ENCODE peak calls at places on chromosomes 6 and 20, in six cellular contexts. One of them, this sample, is unnamed.

GRCh38 chr6:141359953-141360352 is 772.8 kb upstream of the GJE1 start:
- DNase-seq in adipocyte: no peak
- DNase-seq in mammary epithelial cell: no peak
- DNase-seq in tibial artery: no peak
- DNase-seq in CD8-positive, alpha-beta T cell: no peak
- DNase-seq in NT2/D1: no peak
- DNase-seq in this sample: no peak

GRCh38 chr6:52534966-52535390 is 41.9 kb downstream of the TRAM2 start:
- DNase-seq in tibial artery: no peak
- DNase-seq in adipocyte: no peak
- DNase-seq in NT2/D1: no peak
- DNase-seq in CD8-positive, alpha-beta T cell: no peak
- DNase-seq in mammary epithelial cell: no peak
- DNase-seq in this sample: no peak

GRCh38 chr20:23612385-23612784 is 6.7 kb upstream of the CST9 start:
- DNase-seq in mammary epithelial cell: no peak
- DNase-seq in tibial artery: no peak
- DNase-seq in CD8-positive, alpha-beta T cell: no peak
- DNase-seq in NT2/D1: no peak
- DNase-seq in adipocyte: no peak
- DNase-seq in this sample: no peak

GRCh38 chr20:46779831-46780230 is 70.4 kb downstream of the SLC2A10 start:
- DNase-seq in mammary epithelial cell: no peak
- DNase-seq in CD8-positive, alpha-beta T cell: no peak
- DNase-seq in NT2/D1: peak; percentile 27
- DNase-seq in tibial artery: no peak
- DNase-seq in adipocyte: no peak
- DNase-seq in this sample: no peak

GRCh38 chr6:35955071-35955470 is 34.2 kb upstream of the SRPK1 start:
- DNase-seq in NT2/D1: no peak
- DNase-seq in CD8-positive, alpha-beta T cell: no peak
- DNase-seq in adipocyte: no peak
- DNase-seq in tibial artery: no peak
- DNase-seq in mammary epithelial cell: peak; percentile 37
- DNase-seq in this sample: no peak

GRCh38 chr6:134686071-134686470 is 263.8 kb downstream of the ALDH8A1 start:
- DNase-seq in adipocyte: no peak
- DNase-seq in NT2/D1: no peak
- DNase-seq in CD8-positive, alpha-beta T cell: no peak
- DNase-seq in mammary epithelial cell: peak; percentile 95
- DNase-seq in tibial artery: no peak
- DNase-seq in this sample: no peak

GRCh38 chr6:167546611-167547327 is 221.9 kb downstream of the TTLL2 start:
- DNase-seq in tibial artery: no peak
- DNase-seq in CD8-positive, alpha-beta T cell: no peak
- DNase-seq in mammary epithelial cell: no peak
- DNase-seq in adipocyte: no peak
- DNase-seq in NT2/D1: no peak
- DNase-seq in this sample: no peak

GRCh38 chr20:46349742-46350056 is 41.4 kb upstream of the CDH22 start:
- DNase-seq in adipocyte: no peak
- DNase-seq in CD8-positive, alpha-beta T cell: no peak
- DNase-seq in tibial artery: no peak
- DNase-seq in mammary epithelial cell: no peak
- DNase-seq in NT2/D1: no peak
- DNase-seq in this sample: no peak

GRCh38 chr6:48813821-48814220 is 649.2 kb downstream of the MMUT start:
- DNase-seq in tibial artery: no peak
- DNase-seq in NT2/D1: no peak
- DNase-seq in mammary epithelial cell: no peak
- DNase-seq in CD8-positive, alpha-beta T cell: no peak
- DNase-seq in adipocyte: peak; percentile 39
- DNase-seq in this sample: no peak

GRCh38 chr20:38932457-38933120 is 6.4 kb downstream of the FAM83D start:
- DNase-seq in mammary epithelial cell: peak; percentile 61
- DNase-seq in CD8-positive, alpha-beta T cell: no peak
- DNase-seq in tibial artery: no peak
- DNase-seq in adipocyte: peak; percentile 31
- DNase-seq in NT2/D1: no peak
- DNase-seq in this sample: no peak

GRCh38 chr6:133957780-133958242 is 4.8 kb downstream of the TBPL1 start:
- DNase-seq in mammary epithelial cell: no peak
- DNase-seq in adipocyte: no peak
- DNase-seq in CD8-positive, alpha-beta T cell: no peak
- DNase-seq in NT2/D1: no peak
- DNase-seq in tibial artery: no peak
- DNase-seq in this sample: no peak

GRCh38 chr6:18016698-18017097 is 29.3 kb upstream of the KIF13A start:
- DNase-seq in CD8-positive, alpha-beta T cell: no peak
- DNase-seq in adipocyte: no peak
- DNase-seq in NT2/D1: no peak
- DNase-seq in mammary epithelial cell: peak; percentile 97
- DNase-seq in tibial artery: no peak
- DNase-seq in this sample: no peak

GRCh38 chr20:25495189-25495824 is 87.8 kb downstream of the GINS1 start:
- DNase-seq in tibial artery: no peak
- DNase-seq in CD8-positive, alpha-beta T cell: no peak
- DNase-seq in NT2/D1: no peak
- DNase-seq in adipocyte: no peak
- DNase-seq in mammary epithelial cell: no peak
- DNase-seq in this sample: no peak

GRCh38 chr6:45900808-45901752 is 114.6 kb downstream of the CLIC5 start:
- DNase-seq in mammary epithelial cell: no peak
- DNase-seq in tibial artery: peak; percentile 54
- DNase-seq in adipocyte: peak; percentile 82
- DNase-seq in CD8-positive, alpha-beta T cell: no peak
- DNase-seq in NT2/D1: peak; percentile 57
- DNase-seq in this sample: no peak

GRCh38 chr6:43771210-43771857 is 1.3 kb downstream of the VEGFA start:
- DNase-seq in mammary epithelial cell: peak; percentile 54
- DNase-seq in CD8-positive, alpha-beta T cell: peak; percentile 13
- DNase-seq in NT2/D1: no peak
- DNase-seq in tibial artery: peak; percentile 71
- DNase-seq in adipocyte: peak; percentile 74
- DNase-seq in this sample: peak; percentile 72

GRCh38 chr6:160042014-160042773 is 73.3 kb downstream of the IGF2R start:
- DNase-seq in adipocyte: peak; percentile 53
- DNase-seq in mammary epithelial cell: peak; percentile 91
- DNase-seq in CD8-positive, alpha-beta T cell: no peak
- DNase-seq in NT2/D1: no peak
- DNase-seq in tibial artery: no peak
- DNase-seq in this sample: no peak

GRCh38 chr6:151056230-151056907 is 183.4 kb upstream of the AKAP12 start:
- DNase-seq in tibial artery: no peak
- DNase-seq in CD8-positive, alpha-beta T cell: no peak
- DNase-seq in adipocyte: no peak
- DNase-seq in mammary epithelial cell: no peak
- DNase-seq in NT2/D1: no peak
- DNase-seq in this sample: no peak

GRCh38 chr6:151060742-151061100 is 179.0 kb upstream of the AKAP12 start:
- DNase-seq in mammary epithelial cell: peak; percentile 11
- DNase-seq in NT2/D1: no peak
- DNase-seq in tibial artery: no peak
- DNase-seq in adipocyte: no peak
- DNase-seq in CD8-positive, alpha-beta T cell: no peak
- DNase-seq in this sample: no peak

GRCh38 chr6:151060096-151060741 is 179.5 kb upstream of the AKAP12 start:
- DNase-seq in mammary epithelial cell: peak; percentile 95
- DNase-seq in CD8-positive, alpha-beta T cell: no peak
- DNase-seq in adipocyte: peak; percentile 76
- DNase-seq in NT2/D1: no peak
- DNase-seq in tibial artery: no peak
- DNase-seq in this sample: no peak

GRCh38 chr6:151058021-151058733 is 181.6 kb upstream of the AKAP12 start:
- DNase-seq in mammary epithelial cell: no peak
- DNase-seq in NT2/D1: no peak
- DNase-seq in adipocyte: no peak
- DNase-seq in tibial artery: no peak
- DNase-seq in CD8-positive, alpha-beta T cell: no peak
- DNase-seq in this sample: peak; percentile 62

GRCh38 chr6:151059612-151060095 is 180.1 kb upstream of the AKAP12 start:
- DNase-seq in tibial artery: no peak
- DNase-seq in NT2/D1: no peak
- DNase-seq in CD8-positive, alpha-beta T cell: no peak
- DNase-seq in adipocyte: no peak
- DNase-seq in mammary epithelial cell: peak; percentile 8
- DNase-seq in this sample: no peak
- H3K4me3 ChIP-seq in tibial artery: no peak overlapping the region
- H3K4me3 ChIP-seq in NT2/D1: no peak overlapping the region
- H3K4me3 ChIP-seq in CD8-positive, alpha-beta T cell: no peak overlapping the region
- H3K4me3 ChIP-seq in adipocyte: no peak overlapping the region
- H3K4me3 ChIP-seq in mammary epithelial cell: no peak overlapping the region
- H3K4me3 ChIP-seq in this sample: no peak overlapping the region

GRCh38 chr20:31707258-31707615 is 15.4 kb downstream of the BCL2L1 start:
- DNase-seq in adipocyte: no peak
- DNase-seq in tibial artery: no peak
- DNase-seq in mammary epithelial cell: no peak
- DNase-seq in NT2/D1: no peak
- DNase-seq in CD8-positive, alpha-beta T cell: no peak
- DNase-seq in this sample: no peak

GRCh38 chr20:31708839-31709534 is 13.7 kb downstream of the BCL2L1 start:
- DNase-seq in NT2/D1: no peak
- DNase-seq in CD8-positive, alpha-beta T cell: no peak
- DNase-seq in adipocyte: no peak
- DNase-seq in mammary epithelial cell: no peak
- DNase-seq in tibial artery: no peak
- DNase-seq in this sample: no peak

GRCh38 chr20:31709939-31710338 is 12.7 kb downstream of the BCL2L1 start:
- DNase-seq in CD8-positive, alpha-beta T cell: no peak
- DNase-seq in tibial artery: no peak
- DNase-seq in adipocyte: no peak
- DNase-seq in NT2/D1: no peak
- DNase-seq in mammary epithelial cell: no peak
- DNase-seq in this sample: no peak

GRCh38 chr20:31706607-31707257 is 15.9 kb downstream of the BCL2L1 start:
- DNase-seq in mammary epithelial cell: no peak
- DNase-seq in adipocyte: no peak
- DNase-seq in CD8-positive, alpha-beta T cell: no peak
- DNase-seq in tibial artery: no peak
- DNase-seq in NT2/D1: no peak
- DNase-seq in this sample: no peak

DNA sequence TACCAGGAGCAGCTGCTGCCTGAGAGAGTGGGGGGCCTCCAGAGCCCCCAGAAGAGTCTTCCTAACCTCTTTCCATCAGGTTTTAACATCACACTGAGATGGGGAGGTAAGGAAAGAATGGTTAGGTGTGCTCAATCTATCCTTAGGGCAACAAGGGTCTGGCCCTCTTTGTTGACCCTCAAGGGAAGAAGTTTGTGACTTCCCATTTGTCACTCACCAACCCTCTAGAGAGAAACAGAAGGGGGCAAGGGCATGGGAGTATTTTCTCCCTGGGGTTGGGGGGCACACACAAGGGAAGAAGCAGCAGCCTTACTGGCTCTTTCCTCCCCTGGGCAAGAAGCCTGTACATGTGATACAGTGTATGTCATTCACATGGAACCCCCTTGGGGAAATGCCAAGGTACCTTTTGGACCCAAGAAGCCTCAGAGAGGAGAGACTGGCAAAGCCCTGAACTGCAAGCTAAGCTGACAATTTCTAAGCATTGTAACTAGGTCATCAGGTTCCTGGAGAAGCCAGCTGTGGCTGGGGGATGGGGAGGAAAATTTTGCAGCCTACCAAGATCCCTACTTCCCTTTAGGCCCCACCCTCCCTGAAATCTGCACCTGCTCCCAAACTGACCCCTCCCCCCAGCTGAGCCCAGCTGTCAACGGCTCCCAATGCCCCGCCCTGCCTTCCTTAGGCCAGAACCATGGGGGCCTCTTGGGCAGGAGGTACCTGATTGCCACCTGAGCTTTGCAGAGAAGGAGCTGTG is 14.5 kb downstream of the BCL2L1 start:
- DNase-seq in mammary epithelial cell: no peak
- DNase-seq in adipocyte: no peak
- DNase-seq in NT2/D1: no peak
- DNase-seq in CD8-positive, alpha-beta T cell: no peak
- DNase-seq in tibial artery: peak; percentile 62
- DNase-seq in this sample: peak; percentile 66
- H3K4me3 ChIP-seq in mammary epithelial cell: no peak overlapping the region
- H3K4me3 ChIP-seq in adipocyte: no peak overlapping the region
- H3K4me3 ChIP-seq in NT2/D1: no peak overlapping the region
- H3K4me3 ChIP-seq in CD8-positive, alpha-beta T cell: no peak overlapping the region
- H3K4me3 ChIP-seq in tibial artery: no peak overlapping the region
- H3K4me3 ChIP-seq in this sample: no peak overlapping the region

DNA sequence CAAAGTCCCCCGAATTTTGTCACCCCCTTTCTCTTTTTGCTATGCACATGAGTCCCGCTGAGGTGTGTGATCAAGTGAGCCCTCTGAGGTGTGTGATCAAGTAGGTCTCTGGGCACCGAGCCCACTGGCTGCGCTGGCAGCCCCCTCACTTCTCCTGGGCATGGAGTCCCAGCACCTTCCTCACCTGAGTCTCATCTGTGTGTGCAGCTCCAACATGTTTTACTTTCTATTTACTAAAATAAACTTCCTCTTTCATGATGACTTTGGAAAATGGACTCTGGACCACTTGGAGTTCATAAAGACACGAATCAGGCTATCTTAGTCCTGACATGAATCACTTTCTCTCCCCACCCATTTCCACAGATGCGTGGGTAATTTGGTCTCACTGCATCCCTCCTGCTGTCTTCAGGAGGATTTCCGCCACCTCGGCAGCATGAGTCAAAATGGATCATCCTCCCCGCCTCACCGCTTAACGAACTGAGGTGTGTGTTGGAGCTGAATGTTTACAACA is 39.8 kb downstream of the PRDM1 start:
- DNase-seq in tibial artery: no peak
- DNase-seq in adipocyte: no peak
- DNase-seq in NT2/D1: no peak
- DNase-seq in CD8-positive, alpha-beta T cell: no peak
- DNase-seq in mammary epithelial cell: no peak
- DNase-seq in this sample: no peak
- H3K4me3 ChIP-seq in tibial artery: no peak overlapping the region
- H3K4me3 ChIP-seq in adipocyte: no peak overlapping the region
- H3K4me3 ChIP-seq in NT2/D1: no peak overlapping the region
- H3K4me3 ChIP-seq in CD8-positive, alpha-beta T cell: no peak overlapping the region
- H3K4me3 ChIP-seq in mammary epithelial cell: no peak overlapping the region
- H3K4me3 ChIP-seq in this sample: no peak overlapping the region

DNA sequence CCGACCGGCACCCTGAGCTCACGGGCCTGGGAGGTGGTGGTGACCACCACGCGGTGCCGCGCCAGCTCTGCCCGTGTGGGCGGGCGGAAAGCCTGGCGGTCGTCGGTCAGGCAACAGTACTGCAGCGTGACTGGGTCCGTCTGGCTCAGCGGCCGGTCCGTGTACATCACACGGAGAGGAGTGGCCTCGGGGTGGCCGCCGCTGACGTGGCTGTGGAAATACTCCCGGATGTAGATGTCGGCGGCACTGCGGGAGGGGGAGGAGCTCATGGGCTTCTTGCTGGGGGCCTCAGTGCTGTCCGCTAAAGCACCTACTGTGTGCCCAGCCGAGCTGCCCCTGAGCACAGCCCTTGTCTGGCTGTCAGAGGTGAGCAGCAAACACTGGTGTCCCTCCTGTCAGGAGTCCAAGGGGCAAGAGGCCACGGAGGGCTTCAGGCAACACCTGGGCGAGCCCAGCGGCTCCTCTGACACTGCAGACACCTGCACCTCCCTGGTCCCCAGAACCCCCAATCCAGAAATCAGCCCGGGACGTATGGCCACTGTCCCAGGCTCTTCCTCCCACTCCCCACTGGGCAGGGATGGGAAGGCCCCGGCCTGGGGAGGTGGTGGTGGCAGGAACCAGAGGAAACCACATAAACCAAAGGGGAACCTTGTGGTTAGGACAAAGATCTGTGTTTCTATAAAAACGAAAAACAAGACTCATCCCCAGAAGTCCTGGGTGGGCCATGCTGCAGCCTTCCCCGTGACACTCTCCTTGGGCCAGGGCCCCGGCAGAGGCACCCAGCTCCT is 6.5 kb downstream of the HELZ2 start:
- DNase-seq in tibial artery: no peak
- DNase-seq in mammary epithelial cell: no peak
- DNase-seq in adipocyte: no peak
- DNase-seq in NT2/D1: no peak
- DNase-seq in CD8-positive, alpha-beta T cell: peak; percentile 41
- DNase-seq in this sample: no peak
- H3K4me3 ChIP-seq in tibial artery: no peak overlapping the region
- H3K4me3 ChIP-seq in mammary epithelial cell: no peak overlapping the region
- H3K4me3 ChIP-seq in adipocyte: no peak overlapping the region
- H3K4me3 ChIP-seq in NT2/D1: no peak overlapping the region
- H3K4me3 ChIP-seq in CD8-positive, alpha-beta T cell: peak overlapping the region; percentile 59
- H3K4me3 ChIP-seq in this sample: no peak overlapping the region

This sample was measured in WERI-Rb-1.